ENCODE peak calls at places on chromosome 4, in six cellular contexts. G is sigmoid colon, M is GM13976, W is activated B cell treated with CpG ODN at 0.5 μM for 24 hours, T is coronary artery, U is psoas muscle. R is an unnamed sample.

GRCh38 chr4:8863759-8864682 is 7.6 kb downstream of the HMX1 start:
- DNase-seq in G (no peak), W (no peak), U (no peak), T (no peak), M (no peak), R (no peak)

GRCh38 chr4:65510976-65511375 is 159.3 kb downstream of the EPHA5 start:
- DNase-seq in M (no peak), W (no peak), G (no peak), T (no peak), U (no peak), R (no peak)

GRCh38 chr4:66572949-66573348 is 902.7 kb upstream of the EPHA5 start:
- DNase-seq in W (no peak), G (no peak), T (no peak), U (no peak), M (no peak), R (no peak)

GRCh38 chr4:31365006-31365690 is 645.0 kb downstream of the PCDH7 start:
- DNase-seq in G (no peak), T (no peak), W (no peak), M (no peak), U (no peak), R (no peak)

GRCh38 chr4:113997206-113997605 is 17.8 kb upstream of the ARSJ start:
- DNase-seq in G (no peak), M (no peak), U (no peak), W (no peak), T (no peak), R (no peak)

GRCh38 chr4:5212255-5213032 is 161.2 kb downstream of the STK32B start:
- DNase-seq in G (no peak), U (no peak), T (no peak), W (no peak), M (no peak), R (no peak)

GRCh38 chr4:52051615-52052474 is 741 bp downstream of the SPATA18 start:
- DNase-seq in U (peak), T (peak), W (peak), M (peak), G (peak), R (no peak)

GRCh38 chr4:79535516-79535915 is 127.5 kb upstream of the GK2 start:
- DNase-seq in G (no peak), W (no peak), U (no peak), T (no peak), M (no peak), R (no peak)

GRCh38 chr4:156829194-156829593 is 142.4 kb downstream of the PDGFC start:
- DNase-seq in W (no peak), G (no peak), M (no peak), U (no peak), T (no peak), R (no peak)

GRCh38 chr4:86220137-86220536 is 139.7 kb downstream of the MAPK10 start:
- DNase-seq in M (no peak), T (no peak), W (no peak), G (no peak), U (no peak), R (no peak)

GRCh38 chr4:95857761-95858160 is 17.9 kb downstream of the PDHA2 start:
- DNase-seq in W (no peak), T (no peak), U (no peak), G (no peak), M (no peak), R (no peak)

DNA sequence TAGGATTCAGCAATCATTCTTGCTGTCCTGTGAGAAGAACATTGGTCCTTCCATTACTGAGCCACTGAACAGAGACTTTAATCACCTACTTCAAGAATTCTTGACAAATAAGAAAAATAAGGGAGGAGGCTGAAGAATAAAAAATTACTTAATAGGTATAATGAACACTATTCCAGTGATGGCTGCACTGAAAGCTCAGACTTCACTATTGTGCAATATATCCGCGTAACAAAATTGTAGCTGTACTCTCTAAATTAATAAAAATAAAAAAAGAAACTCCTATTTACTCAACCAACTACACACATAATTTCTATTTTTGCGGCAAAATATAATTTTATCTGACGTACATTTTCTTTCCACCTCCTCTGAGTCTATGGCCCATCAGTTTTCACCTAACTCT is 2441.0 kb downstream of the PCDH7 start:
- DNase-seq in W (no peak), T (no peak), M (no peak), G (no peak), U (no peak), R (no peak)
- TF ChIP-seq CTCF in W (no peak), T (no peak), M (no peak), G (no peak), U (no peak), R (no peak)

GRCh38 chr4:128661529-128661928 is 148.0 kb upstream of the JADE1 start:
- DNase-seq in G (no peak), M (no peak), W (no peak), U (no peak), T (no peak), R (no peak)
- TF ChIP-seq CTCF in G (no peak), M (no peak), W (no peak), U (no peak), T (no peak), R (no peak)

DNA sequence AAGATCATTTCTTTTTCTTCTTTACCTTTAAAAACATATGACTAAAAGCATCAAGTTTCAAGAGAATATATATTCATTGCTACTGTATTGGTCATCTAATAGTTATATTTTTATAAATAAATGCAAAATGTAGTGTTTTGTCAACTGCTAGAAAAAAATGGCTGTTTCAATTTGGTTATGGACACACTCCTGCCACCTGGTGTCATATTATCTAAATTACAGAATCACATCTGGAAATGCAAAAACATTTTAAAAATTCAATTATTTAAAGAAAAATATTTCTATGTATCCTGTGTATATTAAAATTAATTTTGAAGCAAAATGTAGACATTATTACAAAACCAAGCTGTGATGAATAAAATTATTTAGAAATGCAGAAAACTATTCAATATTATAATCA is 329.4 kb upstream of the PCDH18 start:
- DNase-seq in M (no peak), G (no peak), T (no peak), W (no peak), U (no peak), R (no peak)
- TF ChIP-seq CTCF in M (no peak), G (peak), T (peak), W (no peak), U (peak), R (no peak)

DNA sequence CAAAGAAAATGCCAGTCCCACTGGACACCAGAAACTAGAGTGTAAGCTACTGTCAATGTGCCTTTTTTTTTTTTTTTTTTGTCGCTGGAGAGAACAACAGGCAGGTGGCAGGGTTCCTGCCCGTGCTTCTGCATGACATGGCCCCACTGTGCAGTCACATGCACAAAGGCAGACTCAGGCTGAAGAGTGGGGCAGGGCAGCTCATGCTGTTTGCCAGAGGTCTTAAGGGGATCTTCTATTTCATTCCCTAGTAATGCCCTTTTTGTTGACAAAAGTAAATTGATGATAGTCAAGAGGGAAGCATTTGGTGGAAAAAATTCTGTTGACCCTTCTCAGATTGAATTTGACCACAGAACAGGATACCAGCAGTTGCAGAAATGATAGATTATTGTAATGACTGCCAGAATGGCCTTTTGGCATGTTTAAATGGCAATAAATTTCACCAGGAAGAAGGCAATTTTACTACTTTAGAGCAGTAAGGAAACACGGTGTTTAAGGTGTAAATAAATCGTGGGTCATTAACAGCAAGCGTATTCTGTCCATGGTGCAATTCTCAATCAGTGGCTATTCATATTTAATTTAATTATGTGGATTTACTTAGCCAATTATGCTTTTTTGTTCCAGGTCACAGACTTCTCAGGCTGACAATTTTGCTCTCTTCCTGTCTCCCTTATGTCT is 80.9 kb downstream of the NKX6-1 start:
- DNase-seq in M (no peak), G (no peak), T (no peak), W (no peak), U (no peak), R (no peak)
- TF ChIP-seq CTCF in M (no peak), G (no peak), T (no peak), W (no peak), U (no peak), R (no peak)

GRCh38 chr4:148441624-148441985 is 609 bp downstream of the NR3C2 start:
- DNase-seq in T (no peak), M (no peak), W (no peak), G (no peak), U (no peak), R (no peak)
- TF ChIP-seq CTCF in T (no peak), M (no peak), W (no peak), G (no peak), U (no peak), R (no peak)

GRCh38 chr4:165383757-165384156 is 4.9 kb downstream of the CPE start:
- DNase-seq in T (no peak), W (no peak), U (no peak), G (no peak), M (no peak), R (no peak)
- TF ChIP-seq CTCF in T (no peak), W (no peak), U (no peak), G (no peak), M (no peak), R (no peak)

R was measured in CD4-positive, alpha-beta T cell.